ENCODE peak calls at places on chromosomes 13 and 19, in nine cellular contexts. C is esophagus muscularis mucosa, T is PC-3, J is cardiac muscle cell, Y is adrenal gland, P is gastrocnemius medialis, R is thoracic aorta, U is neuronal stem cell, D is heart right ventricle. M is an unnamed sample. For H3K4me1 and H3K36me3, the result is how much of the 10 kb centered on the place peaks cover.

GRCh38 chr13:80360298-80360827 is 19.4 kb upstream of the SPRY2 start:
- DNase-seq in C (no peak), T (no peak), J (no peak), Y (no peak), P (no peak), R (no peak), U (no peak), D (no peak), M (no peak)

GRCh38 chr19:49114630-49115363 is 627 bp downstream of the LIN7B start:
- DNase-seq in C (no peak), T (no peak), J (peak), Y (peak), P (peak), R (no peak), U (peak), D (peak), M (peak)

GRCh38 chr19:48724796-48725753 is 5.5 kb upstream of the MAMSTR start:
- DNase-seq in C (no peak), T (peak), J (peak), Y (peak), P (peak), R (no peak), U (no peak), D (no peak), M (peak)

GRCh38 chr13:19782049-19782726 is 557 bp downstream of the PSPC1 start:
- DNase-seq in C (peak), T (peak), J (peak), Y (peak), P (peak), R (peak), U (peak), D (peak), M (no peak)

GRCh38 chr13:73268306-73268705 is 209.5 kb downstream of the KLF5 start:
- DNase-seq in C (no peak), T (peak), J (peak), Y (no peak), P (peak), R (no peak), U (no peak), D (no peak), M (no peak)

GRCh38 chr19:17743874-17744273 is 7.4 kb upstream of the FCHO1 start:
- DNase-seq in C (no peak), T (peak), J (peak), Y (no peak), P (no peak), R (no peak), U (no peak), D (no peak), M (no peak)

GRCh38 chr19:46944918-46945628 is 74.6 kb upstream of the NPAS1 start:
- DNase-seq in C (no peak), T (no peak), J (peak), Y (peak), P (peak), R (peak), U (peak), D (peak), M (no peak)

GRCh38 chr19:2306971-2307370 is 983 bp downstream of the LINGO3 start:
- DNase-seq in C (no peak), T (no peak), J (no peak), Y (no peak), P (no peak), R (no peak), U (no peak), D (no peak), M (no peak)

GRCh38 chr13:97344250-97345175 is 89.5 kb upstream of the RAP2A start:
- DNase-seq in C (no peak), T (peak), J (peak), Y (peak), P (peak), R (no peak), U (peak), D (peak), M (peak)

GRCh38 chr19:50330365-50331078 is 1.3 kb upstream of the KCNC3 start:
- DNase-seq in C (no peak), T (peak), J (peak), Y (peak), P (peak), R (no peak), U (peak), D (peak), M (peak)

GRCh38 chr13:99370476-99371272 is 63.5 kb upstream of the GPR183 start:
- DNase-seq in C (no peak), T (no peak), J (no peak), Y (no peak), P (no peak), R (no peak), U (no peak), D (no peak), M (no peak)

GRCh38 chr19:1489463-1489971 is 633 bp downstream of the PCSK4 start:
- DNase-seq in C (no peak), T (no peak), J (no peak), Y (no peak), P (no peak), R (no peak), U (no peak), D (no peak), M (no peak)

GRCh38 chr13:60230593-60230992 is 66.9 kb upstream of the DIAPH3 start:
- DNase-seq in C (no peak), T (no peak), J (peak), Y (no peak), P (no peak), R (no peak), U (no peak), D (no peak), M (no peak)

GRCh38 chr19:49492573-49493411 is 3.4 kb upstream of the RPS11 start:
- DNase-seq in C (no peak), T (peak), J (no peak), Y (no peak), P (no peak), R (no peak), U (no peak), D (no peak), M (no peak)

GRCh38 chr13:99415014-99415650 is 86.1 kb upstream of the TM9SF2 start:
- DNase-seq in C (no peak), T (no peak), J (no peak), Y (no peak), P (no peak), R (no peak), U (no peak), D (no peak), M (no peak)

GRCh38 chr19:6610934-6611370 is 20.0 kb upstream of the CD70 start:
- DNase-seq in C (no peak), T (peak), J (peak), Y (no peak), P (no peak), R (no peak), U (no peak), D (no peak), M (no peak)

GRCh38 chr13:109212630-109213029 is 573.8 kb downstream of the IRS2 start:
- DNase-seq in C (no peak), T (no peak), J (no peak), Y (no peak), P (no peak), R (no peak), U (no peak), D (no peak), M (no peak)

GRCh38 chr13:21719463-21719862 is 48.6 kb downstream of the FGF9 start:
- DNase-seq in C (no peak), T (no peak), J (no peak), Y (no peak), P (no peak), R (no peak), U (no peak), D (no peak), M (no peak)

GRCh38 chr13:21717817-21718216 is 46.9 kb downstream of the FGF9 start:
- DNase-seq in C (no peak), T (peak), J (no peak), Y (no peak), P (no peak), R (no peak), U (no peak), D (no peak), M (no peak)
- H3K27ac ChIP-seq in C (no peak), T (no peak), J (no peak), Y (no peak), P (no peak), R (no peak), U (no peak), D (no peak), M (no peak)

GRCh38 chr19:39587496-39587895 is 14.8 kb upstream of the LGALS13 start:
- DNase-seq in C (no peak), T (peak), J (no peak), Y (no peak), P (no peak), R (no peak), U (no peak), D (no peak), M (no peak)

GRCh38 chr19:39588066-39588465 is 14.3 kb upstream of the LGALS13 start:
- DNase-seq in C (no peak), T (no peak), J (no peak), Y (no peak), P (no peak), R (no peak), U (no peak), D (no peak), M (no peak)

GRCh38 chr19:39582891-39583625 is 19.3 kb upstream of the LGALS13 start:
- DNase-seq in C (no peak), T (no peak), J (no peak), Y (no peak), P (no peak), R (no peak), U (no peak), D (no peak), M (no peak)

DNA sequence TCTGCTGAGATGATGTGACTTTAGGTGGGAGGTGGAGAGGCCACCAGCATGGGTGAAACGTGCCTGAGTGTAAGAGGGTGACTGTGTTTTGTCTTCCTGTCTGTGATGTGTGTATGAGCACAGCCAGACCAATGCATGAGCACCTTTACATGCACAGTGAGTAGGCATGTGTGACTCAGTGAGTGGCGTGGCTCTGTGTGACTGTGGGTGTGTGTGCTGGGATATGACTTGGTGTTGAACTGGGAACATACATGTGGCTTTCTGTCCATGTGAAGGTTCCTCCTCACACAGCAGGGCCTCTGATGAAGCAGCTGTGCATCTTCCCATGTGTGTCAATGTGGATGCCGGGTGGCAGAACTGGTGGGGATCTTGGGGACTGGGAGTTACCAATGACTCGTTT is 19.9 kb upstream of the LGALS13 start:
- DNase-seq in C (no peak), T (no peak), J (no peak), Y (no peak), P (no peak), R (no peak), U (no peak), D (no peak), M (no peak)
- H3K4me1 ChIP-seq in C (under half), T (under half), J (under half), Y (under half), P (under half), R (under half), U (under half), D (under half), M (under half)

DNA sequence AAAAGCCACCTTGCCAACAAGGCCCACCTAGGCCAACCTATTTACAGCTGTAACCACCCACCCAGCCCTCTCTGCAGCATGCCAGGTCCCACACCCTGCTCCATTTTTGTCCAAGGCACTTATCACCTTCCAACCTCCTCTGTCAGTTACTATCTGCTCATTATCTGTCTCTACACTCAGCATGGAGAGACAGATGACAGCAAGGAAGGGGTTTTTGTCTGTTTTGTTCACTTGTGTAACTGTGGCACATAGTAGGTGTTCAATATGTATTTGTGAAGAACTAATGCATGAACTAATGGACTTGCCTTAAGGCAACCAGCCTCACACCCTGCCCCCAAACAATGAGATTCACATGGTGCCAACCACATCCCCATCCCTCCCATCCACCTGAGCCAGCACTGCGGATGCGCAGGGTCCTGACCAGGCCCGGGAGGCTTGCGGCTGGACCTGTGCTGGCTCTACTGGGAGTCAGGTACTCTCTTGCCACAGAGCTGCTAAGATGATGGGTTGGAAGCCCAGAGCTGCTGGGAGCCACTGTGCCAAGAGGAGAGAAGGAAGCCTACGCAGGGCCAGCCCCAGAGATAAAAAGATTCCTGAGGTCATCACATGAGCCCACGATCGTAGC is 17.2 kb downstream of the DEDD2 start:
- DNase-seq in C (no peak), T (no peak), J (no peak), Y (no peak), P (no peak), R (no peak), U (no peak), D (no peak), M (no peak)
- H3K36me3 ChIP-seq in C (half or more), T (under half), J (under half), Y (half or more), P (half or more), R (under half), U (half or more), D (under half), M (under half)

DNA sequence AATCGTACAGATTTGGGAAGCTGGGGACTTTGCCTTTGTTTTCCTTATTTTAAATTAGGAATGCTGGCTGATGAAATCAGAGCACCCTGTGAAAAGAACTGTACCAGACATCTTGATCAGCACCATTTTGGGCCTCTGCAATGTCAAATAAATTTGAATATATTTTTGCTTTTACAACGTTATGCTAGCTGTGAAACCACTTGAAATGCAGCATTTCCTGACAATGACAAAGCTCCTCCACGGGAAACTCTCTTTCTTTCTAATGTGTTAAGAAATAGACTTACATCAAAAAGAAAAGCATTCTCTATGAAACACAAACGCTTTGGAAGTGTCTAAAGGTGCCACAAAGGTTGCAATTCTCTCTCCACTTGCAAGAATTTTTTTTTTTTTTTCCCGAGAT is 47.1 kb upstream of the MAP3K10 start:
- DNase-seq in C (peak), T (no peak), J (no peak), Y (no peak), P (no peak), R (no peak), U (no peak), D (no peak), M (no peak)
- H3K27ac ChIP-seq in C (no peak), T (no peak), J (no peak), Y (no peak), P (no peak), R (no peak), U (no peak), D (no peak), M (no peak)

GRCh38 chr19:16620584-16620983 is 7.4 kb downstream of the MED26 start:
- DNase-seq in C (no peak), T (no peak), J (no peak), Y (no peak), P (no peak), R (no peak), U (no peak), D (no peak), M (no peak)

GRCh38 chr19:16621165-16621800 is 6.7 kb downstream of the MED26 start:
- DNase-seq in C (no peak), T (no peak), J (no peak), Y (no peak), P (no peak), R (no peak), U (no peak), D (no peak), M (no peak)

GRCh38 chr19:16618248-16618647 is 9.8 kb downstream of the MED26 start:
- DNase-seq in C (no peak), T (no peak), J (no peak), Y (no peak), P (no peak), R (no peak), U (no peak), D (no peak), M (no peak)

GRCh38 chr19:16620018-16620417 is 8.0 kb downstream of the MED26 start:
- DNase-seq in C (no peak), T (no peak), J (no peak), Y (no peak), P (peak), R (no peak), U (no peak), D (no peak), M (no peak)

DNA sequence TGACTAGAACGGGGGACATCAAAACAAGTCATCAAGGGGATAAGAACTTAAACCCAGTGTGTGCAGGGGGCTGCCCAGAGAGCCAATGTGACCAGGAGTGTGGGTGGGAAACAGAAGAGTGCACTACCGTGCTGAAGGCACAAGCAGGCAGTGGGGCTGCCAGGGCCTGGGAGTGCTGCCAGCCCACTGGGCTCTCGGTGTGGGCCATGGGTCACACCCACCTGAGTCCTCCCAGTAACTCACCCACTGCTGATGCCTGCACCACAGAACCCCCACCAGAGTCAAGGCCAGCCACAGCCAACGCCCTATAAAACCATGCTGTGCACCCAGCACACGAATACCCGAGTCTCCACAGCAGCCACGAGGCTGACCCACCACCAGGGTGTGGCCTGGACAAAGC is 8.5 kb downstream of the MED26 start:
- DNase-seq in C (no peak), T (no peak), J (no peak), Y (peak), P (peak), R (no peak), U (no peak), D (peak), M (no peak)
- H3K4me1 ChIP-seq in C (under half), T (under half), J (under half), Y (under half), P (half or more), R (under half), U (under half), D (under half), M (half or more)